ENCODE peak calls at places on chromosomes 4 and X, in four cellular contexts. K is fibroblast of lung; D is left ventricle myocardium inferior; J is CD8-positive, alpha-beta memory T cell. M is an unnamed sample.

GRCh38 chr4:2256781-2257191 is 5.1 kb downstream of the MXD4 start:
- DNase-seq in K (no peak), D (peak), J (no peak), M (peak)

GRCh38 chrX:134569306-134569705 is 89.0 kb downstream of the PLAC1 start:
- DNase-seq in K (no peak), D (no peak), J (no peak), M (no peak)

GRCh38 chr4:41256740-41257256 is at the start of gene UCHL1:
- DNase-seq in K (peak), D (peak), J (no peak), M (no peak)

GRCh38 chrX:24485976-24486680 is 21.0 kb downstream of the PDK3 start:
- DNase-seq in K (no peak), D (no peak), J (no peak), M (no peak)

GRCh38 chr4:138110815-138111214 is 131.3 kb downstream of the SLC7A11 start:
- DNase-seq in K (peak), D (no peak), J (no peak), M (no peak)

GRCh38 chrX:119237526-119238035 is 1.5 kb downstream of the PGRMC1 start:
- DNase-seq in K (no peak), D (no peak), J (no peak), M (no peak)

GRCh38 chrX:57172544-57172943 is 35.3 kb upstream of the SPIN2A start:
- DNase-seq in K (no peak), D (peak), J (no peak), M (no peak)

GRCh38 chr4:2932951-2933565 is 30.1 kb downstream of the NOP14 start:
- DNase-seq in K (no peak), D (peak), J (no peak), M (no peak)

GRCh38 chrX:138037548-138037947 is 471.6 kb downstream of the ZIC3 start:
- DNase-seq in K (no peak), D (no peak), J (no peak), M (no peak)

GRCh38 chr4:88744609-88745008 is 47.0 kb upstream of the NAP1L5 start:
- DNase-seq in K (no peak), D (no peak), J (no peak), M (no peak)

GRCh38 chr4:185307136-185307950 is 88.4 kb downstream of the LRP2BP start:
- DNase-seq in K (peak), D (no peak), J (no peak), M (no peak)

GRCh38 chrX:45888518-45888917 is 656.7 kb downstream of the ZNF674 start:
- DNase-seq in K (no peak), D (no peak), J (no peak), M (no peak)

GRCh38 chrX:134743121-134743520 is 84.8 kb upstream of the PLAC1 start:
- DNase-seq in K (no peak), D (no peak), J (no peak), M (no peak)

GRCh38 chr4:38086515-38087226 is 126.5 kb downstream of the PTTG2 start:
- DNase-seq in K (no peak), D (no peak), J (no peak), M (no peak)

GRCh38 chr4:149371021-149371420 is 444.6 kb downstream of the IQCM start:
- DNase-seq in K (peak), D (no peak), J (no peak), M (no peak)

GRCh38 chr4:74503580-74503979 is 58.6 kb downstream of the AREG start:
- DNase-seq in K (peak), D (no peak), J (no peak), M (no peak)

GRCh38 chr4:182143822-182144620 is 99.2 kb upstream of the TENM3 start:
- DNase-seq in K (peak), D (no peak), J (no peak), M (no peak)

GRCh38 chr4:182147391-182147790 is 95.8 kb upstream of the TENM3 start:
- DNase-seq in K (peak), D (no peak), J (no peak), M (no peak)

GRCh38 chr4:182143086-182143821 is 99.9 kb upstream of the TENM3 start:
- DNase-seq in K (peak), D (no peak), J (no peak), M (no peak)

GRCh38 chr4:182144621-182145359 is 98.4 kb upstream of the TENM3 start:
- DNase-seq in K (no peak), D (no peak), J (no peak), M (no peak)

DNA sequence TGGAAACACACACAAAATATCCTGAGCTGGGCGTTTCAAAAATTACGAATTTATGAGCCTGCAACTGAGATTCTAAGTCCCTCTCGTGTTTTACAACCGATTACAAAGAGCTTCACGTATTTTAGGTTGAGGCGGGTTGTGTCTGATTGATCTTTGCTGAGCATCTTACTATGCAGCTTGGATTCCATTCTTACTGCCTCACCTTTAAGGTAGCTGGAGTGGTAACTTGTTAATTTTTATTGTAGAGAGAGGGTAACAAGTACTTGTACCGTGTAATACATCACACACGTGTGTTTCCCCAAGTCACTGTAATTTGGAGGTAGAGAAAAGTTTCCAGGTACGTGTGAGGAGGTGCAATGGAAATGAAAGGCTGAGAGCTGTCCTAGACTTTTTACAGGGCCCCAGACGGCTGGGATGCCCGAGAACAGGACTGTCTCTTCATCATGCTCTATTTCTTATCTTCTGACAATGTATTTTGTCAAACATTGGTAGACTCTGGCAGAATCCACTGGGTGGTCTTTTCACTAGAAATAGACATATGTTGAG is 97.8 kb upstream of the TENM3 start:
- DNase-seq in K (peak), D (no peak), J (no peak), M (no peak)
- H3K27ac ChIP-seq in K (no peak), D (no peak), J (no peak), M (no peak)

GRCh38 chr4:188282620-188283232 is 143.5 kb downstream of the TRIML1 start:
- DNase-seq in K (no peak), D (no peak), J (no peak), M (no peak)
- H3K4me3 ChIP-seq in K (peak), D (peak), J (no peak), M (no peak)

GRCh38 chr4:130238121-130238520 is 1142.2 kb downstream of the C4orf33 start:
- DNase-seq in K (peak), D (no peak), J (no peak), M (no peak)
- H3K27ac ChIP-seq in K (no peak), D (no peak), J (no peak), M (no peak)

GRCh38 chrX:117532339-117532738 is 584.3 kb downstream of the KLHL13 start:
- DNase-seq in K (no peak), D (no peak), J (no peak), M (no peak)
- H3K4me3 ChIP-seq in K (no peak), D (no peak), J (no peak), M (no peak)